ENCODE peak calls at places on chromosomes 5 and 9, in seven cellular contexts. One of them, this sample, is unnamed. For H3K4me1, the result is how much of the 10 kb centered on the place peaks cover.

GRCh38 chr5:83368317-83368716 is 103.2 kb upstream of the VCAN start:
- DNase-seq in body of pancreas: no peak
- DNase-seq in mammary epithelial cell: peak
- DNase-seq in prostate gland: no peak
- DNase-seq in kidney: no peak
- DNase-seq in fibroblast of lung: peak
- DNase-seq in upper lobe of right lung: no peak
- DNase-seq in this sample: no peak

GRCh38 chr5:168747987-168748777 is 169.0 kb upstream of the PANK3 start:
- DNase-seq in prostate gland: no peak
- DNase-seq in upper lobe of right lung: no peak
- DNase-seq in mammary epithelial cell: peak
- DNase-seq in fibroblast of lung: no peak
- DNase-seq in body of pancreas: no peak
- DNase-seq in kidney: no peak
- DNase-seq in this sample: no peak

GRCh38 chr9:133958756-133959155 is 33.4 kb downstream of the VAV2 start:
- DNase-seq in body of pancreas: no peak
- DNase-seq in kidney: peak
- DNase-seq in fibroblast of lung: no peak
- DNase-seq in upper lobe of right lung: no peak
- DNase-seq in mammary epithelial cell: no peak
- DNase-seq in prostate gland: no peak
- DNase-seq in this sample: peak

GRCh38 chr9:126702501-126703329 is 89.0 kb downstream of the LMX1B start:
- DNase-seq in prostate gland: no peak
- DNase-seq in kidney: peak
- DNase-seq in body of pancreas: peak
- DNase-seq in upper lobe of right lung: peak
- DNase-seq in mammary epithelial cell: no peak
- DNase-seq in fibroblast of lung: no peak
- DNase-seq in this sample: no peak

GRCh38 chr5:98772415-98773213 is 849 bp upstream of the RGMB start:
- DNase-seq in upper lobe of right lung: peak
- DNase-seq in fibroblast of lung: peak
- DNase-seq in prostate gland: peak
- DNase-seq in body of pancreas: peak
- DNase-seq in kidney: peak
- DNase-seq in mammary epithelial cell: peak
- DNase-seq in this sample: peak

GRCh38 chr9:116287721-116288120 is 134.1 kb downstream of the PAPPA start:
- DNase-seq in prostate gland: no peak
- DNase-seq in body of pancreas: no peak
- DNase-seq in kidney: no peak
- DNase-seq in mammary epithelial cell: no peak
- DNase-seq in upper lobe of right lung: no peak
- DNase-seq in fibroblast of lung: peak
- DNase-seq in this sample: no peak

GRCh38 chr9:38336341-38336740 is 56.2 kb upstream of the ALDH1B1 start:
- DNase-seq in prostate gland: no peak
- DNase-seq in body of pancreas: no peak
- DNase-seq in upper lobe of right lung: no peak
- DNase-seq in fibroblast of lung: no peak
- DNase-seq in mammary epithelial cell: no peak
- DNase-seq in kidney: no peak
- DNase-seq in this sample: no peak

GRCh38 chr9:78280982-78281668 is 15.8 kb upstream of the PSAT1 start:
- DNase-seq in kidney: peak
- DNase-seq in upper lobe of right lung: peak
- DNase-seq in mammary epithelial cell: no peak
- DNase-seq in prostate gland: peak
- DNase-seq in body of pancreas: peak
- DNase-seq in fibroblast of lung: peak
- DNase-seq in this sample: no peak

GRCh38 chr5:15598294-15598902 is 98.4 kb downstream of the FBXL7 start:
- DNase-seq in upper lobe of right lung: no peak
- DNase-seq in kidney: no peak
- DNase-seq in prostate gland: no peak
- DNase-seq in body of pancreas: no peak
- DNase-seq in fibroblast of lung: no peak
- DNase-seq in mammary epithelial cell: peak
- DNase-seq in this sample: no peak

GRCh38 chr5:174316326-174316725 is 270.8 kb downstream of the NSG2 start:
- DNase-seq in kidney: no peak
- DNase-seq in fibroblast of lung: no peak
- DNase-seq in mammary epithelial cell: no peak
- DNase-seq in prostate gland: no peak
- DNase-seq in body of pancreas: no peak
- DNase-seq in upper lobe of right lung: no peak
- DNase-seq in this sample: peak

GRCh38 chr5:12691330-12691729 is 787.1 kb upstream of the CTNND2 start:
- DNase-seq in fibroblast of lung: no peak
- DNase-seq in upper lobe of right lung: no peak
- DNase-seq in prostate gland: no peak
- DNase-seq in mammary epithelial cell: peak
- DNase-seq in kidney: no peak
- DNase-seq in body of pancreas: no peak
- DNase-seq in this sample: no peak

GRCh38 chr5:73312146-73312871 is 136.3 kb downstream of the FOXD1 start:
- DNase-seq in prostate gland: no peak
- DNase-seq in upper lobe of right lung: no peak
- DNase-seq in mammary epithelial cell: no peak
- DNase-seq in body of pancreas: no peak
- DNase-seq in kidney: peak
- DNase-seq in fibroblast of lung: peak
- DNase-seq in this sample: no peak

GRCh38 chr5:135608361-135608760 is 29.6 kb upstream of the CXCL14 start:
- DNase-seq in mammary epithelial cell: no peak
- DNase-seq in upper lobe of right lung: no peak
- DNase-seq in body of pancreas: no peak
- DNase-seq in prostate gland: no peak
- DNase-seq in fibroblast of lung: no peak
- DNase-seq in kidney: no peak
- DNase-seq in this sample: no peak

GRCh38 chr9:23044549-23044948 is 597.9 kb downstream of the DMRTA1 start:
- DNase-seq in mammary epithelial cell: peak
- DNase-seq in upper lobe of right lung: no peak
- DNase-seq in fibroblast of lung: no peak
- DNase-seq in kidney: no peak
- DNase-seq in body of pancreas: no peak
- DNase-seq in prostate gland: no peak
- DNase-seq in this sample: no peak

GRCh38 chr5:96381526-96381925 is 51.5 kb downstream of the PCSK1 start:
- DNase-seq in prostate gland: no peak
- DNase-seq in mammary epithelial cell: no peak
- DNase-seq in body of pancreas: peak
- DNase-seq in upper lobe of right lung: no peak
- DNase-seq in fibroblast of lung: no peak
- DNase-seq in kidney: no peak
- DNase-seq in this sample: no peak

GRCh38 chr9:135410421-135410820 is 69.2 kb upstream of the PPP1R26 start:
- DNase-seq in fibroblast of lung: no peak
- DNase-seq in prostate gland: no peak
- DNase-seq in mammary epithelial cell: no peak
- DNase-seq in body of pancreas: no peak
- DNase-seq in upper lobe of right lung: no peak
- DNase-seq in kidney: no peak
- DNase-seq in this sample: no peak

GRCh38 chr5:140821375-140822280 is at the start of gene PCDHA5:
- DNase-seq in body of pancreas: no peak
- DNase-seq in mammary epithelial cell: no peak
- DNase-seq in fibroblast of lung: no peak
- DNase-seq in kidney: peak
- DNase-seq in prostate gland: no peak
- DNase-seq in upper lobe of right lung: no peak
- DNase-seq in this sample: no peak

GRCh38 chr5:78984020-78984610 is 995 bp downstream of the ARSB start:
- DNase-seq in prostate gland: no peak
- DNase-seq in upper lobe of right lung: no peak
- DNase-seq in mammary epithelial cell: no peak
- DNase-seq in body of pancreas: no peak
- DNase-seq in kidney: no peak
- DNase-seq in fibroblast of lung: no peak
- DNase-seq in this sample: no peak

GRCh38 chr5:68395844-68396523 is 180.4 kb downstream of the PIK3R1 start:
- DNase-seq in fibroblast of lung: no peak
- DNase-seq in body of pancreas: peak
- DNase-seq in upper lobe of right lung: no peak
- DNase-seq in prostate gland: peak
- DNase-seq in kidney: peak
- DNase-seq in mammary epithelial cell: no peak
- DNase-seq in this sample: no peak

GRCh38 chr5:34929720-34930526 is 564 bp downstream of the DNAJC21 start:
- DNase-seq in body of pancreas: peak
- DNase-seq in mammary epithelial cell: peak
- DNase-seq in kidney: peak
- DNase-seq in prostate gland: peak
- DNase-seq in fibroblast of lung: peak
- DNase-seq in upper lobe of right lung: peak
- DNase-seq in this sample: peak

GRCh38 chr5:181024245-181025029 is 15.6 kb upstream of the BTNL9 start:
- DNase-seq in mammary epithelial cell: peak
- DNase-seq in fibroblast of lung: no peak
- DNase-seq in upper lobe of right lung: no peak
- DNase-seq in kidney: peak
- DNase-seq in prostate gland: no peak
- DNase-seq in body of pancreas: no peak
- DNase-seq in this sample: no peak

GRCh38 chr5:2007906-2008437 is 125.2 kb upstream of the IRX4 start:
- DNase-seq in prostate gland: peak
- DNase-seq in mammary epithelial cell: peak
- DNase-seq in kidney: no peak
- DNase-seq in upper lobe of right lung: no peak
- DNase-seq in body of pancreas: no peak
- DNase-seq in fibroblast of lung: no peak
- DNase-seq in this sample: no peak

GRCh38 chr5:166625210-166625865 is 1666.1 kb upstream of the WWC1 start:
- DNase-seq in prostate gland: no peak
- DNase-seq in upper lobe of right lung: no peak
- DNase-seq in fibroblast of lung: no peak
- DNase-seq in mammary epithelial cell: no peak
- DNase-seq in kidney: no peak
- DNase-seq in body of pancreas: no peak
- DNase-seq in this sample: no peak

GRCh38 chr9:69527454-69527853 is 144.7 kb downstream of the APBA1 start:
- DNase-seq in body of pancreas: no peak
- DNase-seq in prostate gland: no peak
- DNase-seq in mammary epithelial cell: no peak
- DNase-seq in fibroblast of lung: no peak
- DNase-seq in kidney: no peak
- DNase-seq in upper lobe of right lung: no peak
- DNase-seq in this sample: no peak

GRCh38 chr9:36985769-36986547 is 48.1 kb downstream of the PAX5 start:
- DNase-seq in fibroblast of lung: no peak
- DNase-seq in upper lobe of right lung: peak
- DNase-seq in mammary epithelial cell: no peak
- DNase-seq in prostate gland: no peak
- DNase-seq in body of pancreas: no peak
- DNase-seq in kidney: no peak
- DNase-seq in this sample: no peak

GRCh38 chr9:135463140-135463539 is 16.4 kb upstream of the PPP1R26 start:
- DNase-seq in upper lobe of right lung: no peak
- DNase-seq in prostate gland: no peak
- DNase-seq in body of pancreas: no peak
- DNase-seq in kidney: no peak
- DNase-seq in mammary epithelial cell: peak
- DNase-seq in fibroblast of lung: peak
- DNase-seq in this sample: no peak

GRCh38 chr9:109092587-109092986 is 27.2 kb downstream of the TMEM245 start:
- DNase-seq in kidney: no peak
- DNase-seq in fibroblast of lung: no peak
- DNase-seq in prostate gland: no peak
- DNase-seq in body of pancreas: no peak
- DNase-seq in upper lobe of right lung: no peak
- DNase-seq in mammary epithelial cell: no peak
- DNase-seq in this sample: no peak
- H3K4me1 ChIP-seq in kidney: under half
- H3K4me1 ChIP-seq in fibroblast of lung: under half
- H3K4me1 ChIP-seq in prostate gland: under half
- H3K4me1 ChIP-seq in body of pancreas: under half
- H3K4me1 ChIP-seq in upper lobe of right lung: under half
- H3K4me1 ChIP-seq in mammary epithelial cell: under half
- H3K4me1 ChIP-seq in this sample: under half

GRCh38 chr5:119311688-119312087 is 44.1 kb upstream of the TNFAIP8 start:
- DNase-seq in mammary epithelial cell: no peak
- DNase-seq in body of pancreas: no peak
- DNase-seq in upper lobe of right lung: no peak
- DNase-seq in prostate gland: no peak
- DNase-seq in fibroblast of lung: no peak
- DNase-seq in kidney: no peak
- DNase-seq in this sample: no peak

GRCh38 chr5:119313876-119314605 is 41.8 kb upstream of the TNFAIP8 start:
- DNase-seq in fibroblast of lung: no peak
- DNase-seq in body of pancreas: no peak
- DNase-seq in prostate gland: no peak
- DNase-seq in upper lobe of right lung: no peak
- DNase-seq in mammary epithelial cell: no peak
- DNase-seq in kidney: no peak
- DNase-seq in this sample: no peak

GRCh38 chr5:119315516-119315949 is 40.3 kb upstream of the TNFAIP8 start:
- DNase-seq in fibroblast of lung: peak
- DNase-seq in body of pancreas: no peak
- DNase-seq in kidney: no peak
- DNase-seq in mammary epithelial cell: peak
- DNase-seq in upper lobe of right lung: no peak
- DNase-seq in prostate gland: no peak
- DNase-seq in this sample: no peak

GRCh38 chr5:119312403-119312802 is 43.4 kb upstream of the TNFAIP8 start:
- DNase-seq in fibroblast of lung: no peak
- DNase-seq in upper lobe of right lung: no peak
- DNase-seq in mammary epithelial cell: no peak
- DNase-seq in prostate gland: no peak
- DNase-seq in kidney: no peak
- DNase-seq in body of pancreas: no peak
- DNase-seq in this sample: no peak

GRCh38 chr5:119313207-119313606 is 42.6 kb upstream of the TNFAIP8 start:
- DNase-seq in body of pancreas: no peak
- DNase-seq in kidney: no peak
- DNase-seq in upper lobe of right lung: no peak
- DNase-seq in prostate gland: no peak
- DNase-seq in mammary epithelial cell: no peak
- DNase-seq in fibroblast of lung: no peak
- DNase-seq in this sample: no peak
- H3K4me1 ChIP-seq in body of pancreas: under half
- H3K4me1 ChIP-seq in kidney: under half
- H3K4me1 ChIP-seq in upper lobe of right lung: under half
- H3K4me1 ChIP-seq in prostate gland: under half
- H3K4me1 ChIP-seq in mammary epithelial cell: under half
- H3K4me1 ChIP-seq in fibroblast of lung: under half
- H3K4me1 ChIP-seq in this sample: under half

GRCh38 chr5:125283372-125283771 is 536.9 kb upstream of the ZNF608 start:
- DNase-seq in kidney: no peak
- DNase-seq in prostate gland: no peak
- DNase-seq in fibroblast of lung: no peak
- DNase-seq in mammary epithelial cell: no peak
- DNase-seq in upper lobe of right lung: no peak
- DNase-seq in body of pancreas: no peak
- DNase-seq in this sample: no peak
- H3K4me1 ChIP-seq in kidney: under half
- H3K4me1 ChIP-seq in prostate gland: under half
- H3K4me1 ChIP-seq in fibroblast of lung: under half
- H3K4me1 ChIP-seq in mammary epithelial cell: under half
- H3K4me1 ChIP-seq in upper lobe of right lung: under half
- H3K4me1 ChIP-seq in body of pancreas: under half
- H3K4me1 ChIP-seq in this sample: under half

GRCh38 chr9:95094002-95094401 is 223.5 kb downstream of the FANCC start:
- DNase-seq in upper lobe of right lung: no peak
- DNase-seq in kidney: no peak
- DNase-seq in fibroblast of lung: no peak
- DNase-seq in body of pancreas: no peak
- DNase-seq in mammary epithelial cell: no peak
- DNase-seq in prostate gland: no peak
- DNase-seq in this sample: no peak
- H3K4me1 ChIP-seq in upper lobe of right lung: half or more
- H3K4me1 ChIP-seq in kidney: under half
- H3K4me1 ChIP-seq in fibroblast of lung: under half
- H3K4me1 ChIP-seq in body of pancreas: half or more
- H3K4me1 ChIP-seq in mammary epithelial cell: under half
- H3K4me1 ChIP-seq in prostate gland: under half
- H3K4me1 ChIP-seq in this sample: under half